ENCODE peak calls at places on chromosomes 13 and 19, in four cellular contexts. T, Q, X and U are unnamed samples.

GRCh38 chr19:11560404-11560988 is 1.5 kb upstream of the ELOF1 start:
- DNase-seq in T (peak), Q (peak), X (peak), U (no peak)

GRCh38 chr19:279231-279630 is 12.0 kb downstream of the PLPP2 start:
- DNase-seq in T (no peak), Q (no peak), X (no peak), U (no peak)

GRCh38 chr13:50955807-50956206 is 46.2 kb downstream of the RNASEH2B start:
- DNase-seq in T (no peak), Q (no peak), X (no peak), U (no peak)

GRCh38 chr13:59722580-59722900 is 441.2 kb downstream of the DIAPH3 start:
- DNase-seq in T (no peak), Q (no peak), X (no peak), U (no peak)

GRCh38 chr13:42906257-42906656 is 85.8 kb downstream of the EPSTI1 start:
- DNase-seq in T (no peak), Q (no peak), X (no peak), U (no peak)

GRCh38 chr19:12784394-12784870 is 6.9 kb upstream of the JUNB start:
- DNase-seq in T (no peak), Q (no peak), X (no peak), U (no peak)

GRCh38 chr13:104750377-104750776 is 1684.2 kb upstream of the SLC10A2 start:
- DNase-seq in T (no peak), Q (no peak), X (no peak), U (no peak)

GRCh38 chr19:3880471-3881271 is at the start of gene ATCAY:
- DNase-seq in T (no peak), Q (no peak), X (no peak), U (no peak)

GRCh38 chr13:44106231-44107152 is 226.8 kb downstream of the LACC1 start:
- DNase-seq in T (peak), Q (no peak), X (no peak), U (no peak)

GRCh38 chr13:101640797-101641400 is 188.4 kb downstream of the ITGBL1 start:
- DNase-seq in T (peak), Q (no peak), X (no peak), U (peak)

GRCh38 chr19:8332976-8333770 is 9.9 kb downstream of the KANK3 start:
- DNase-seq in T (no peak), Q (no peak), X (no peak), U (no peak)

GRCh38 chr13:51585696-51586095 is 1.4 kb downstream of the WDFY2 start:
- DNase-seq in T (peak), Q (no peak), X (no peak), U (peak)

GRCh38 chr19:23901360-23901759 is 13.3 kb upstream of the ZNF726 start:
- DNase-seq in T (no peak), Q (no peak), X (no peak), U (no peak)

GRCh38 chr19:14979498-14980255 is at the start of gene SLC1A6:
- DNase-seq in T (no peak), Q (no peak), X (no peak), U (no peak)

GRCh38 chr19:41409288-41409687 is 11.7 kb downstream of the BCKDHA start:
- DNase-seq in T (peak), Q (no peak), X (no peak), U (no peak)

GRCh38 chr13:25286308-25286968 is 850 bp downstream of the MTMR6 start:
- DNase-seq in T (peak), Q (no peak), X (peak), U (no peak)

GRCh38 chr13:110341445-110342247 is 34.6 kb downstream of the COL4A2 start:
- DNase-seq in T (peak), Q (no peak), X (no peak), U (no peak)

GRCh38 chr13:112711528-112712265 is 21.9 kb downstream of the ATP11A start:
- DNase-seq in T (peak), Q (no peak), X (no peak), U (peak)

GRCh38 chr19:45305421-45305820 is 17.3 kb downstream of the CKM start:
- DNase-seq in T (peak), Q (no peak), X (no peak), U (no peak)

GRCh38 chr19:47112166-47112663 is 1.4 kb downstream of the ZC3H4 start:
- DNase-seq in T (peak), Q (peak), X (peak), U (no peak)